ENCODE peak calls at places on chromosomes 12 and 14, in six cellular contexts. One of them, this sample, is unnamed.

GRCh38 chr12:95608252-95609033 is 57.2 kb upstream of the USP44 start:
- DNase-seq in IMR-90: peak
- DNase-seq in mesenchymal stem cell: peak
- DNase-seq in neuronal stem cell: no peak
- DNase-seq in H1: no peak
- DNase-seq in trophoblast cell: no peak
- DNase-seq in this sample: peak

GRCh38 chr12:96354844-96355534 is 45.2 kb downstream of the CDK17 start:
- DNase-seq in IMR-90: no peak
- DNase-seq in mesenchymal stem cell: no peak
- DNase-seq in neuronal stem cell: no peak
- DNase-seq in H1: no peak
- DNase-seq in trophoblast cell: no peak
- DNase-seq in this sample: no peak

GRCh38 chr12:110498984-110499706 is 2.8 kb downstream of the VPS29 start:
- DNase-seq in IMR-90: peak
- DNase-seq in mesenchymal stem cell: peak
- DNase-seq in neuronal stem cell: no peak
- DNase-seq in H1: no peak
- DNase-seq in trophoblast cell: peak
- DNase-seq in this sample: no peak

GRCh38 chr14:69045857-69046351 is 66.8 kb upstream of the ACTN1 start:
- DNase-seq in IMR-90: no peak
- DNase-seq in mesenchymal stem cell: peak
- DNase-seq in neuronal stem cell: no peak
- DNase-seq in H1: no peak
- DNase-seq in trophoblast cell: no peak
- DNase-seq in this sample: no peak

GRCh38 chr12:128708789-128709188 is 115.0 kb downstream of the SLC15A4 start:
- DNase-seq in IMR-90: no peak
- DNase-seq in mesenchymal stem cell: no peak
- DNase-seq in neuronal stem cell: no peak
- DNase-seq in H1: no peak
- DNase-seq in trophoblast cell: no peak
- DNase-seq in this sample: no peak

GRCh38 chr12:88782357-88782756 is 202.1 kb upstream of the KITLG start:
- DNase-seq in IMR-90: peak
- DNase-seq in mesenchymal stem cell: no peak
- DNase-seq in neuronal stem cell: no peak
- DNase-seq in H1: no peak
- DNase-seq in trophoblast cell: no peak
- DNase-seq in this sample: no peak

GRCh38 chr14:52706286-52706685 is 714 bp upstream of the PSMC6 start:
- DNase-seq in IMR-90: peak
- DNase-seq in mesenchymal stem cell: peak
- DNase-seq in neuronal stem cell: no peak
- DNase-seq in H1: no peak
- DNase-seq in trophoblast cell: no peak
- DNase-seq in this sample: no peak

GRCh38 chr14:52265248-52265647 is 2.2 kb upstream of the PTGDR start:
- DNase-seq in IMR-90: no peak
- DNase-seq in mesenchymal stem cell: no peak
- DNase-seq in neuronal stem cell: no peak
- DNase-seq in H1: no peak
- DNase-seq in trophoblast cell: no peak
- DNase-seq in this sample: no peak

GRCh38 chr12:107159384-107159900 is 66.1 kb upstream of the CRY1 start:
- DNase-seq in IMR-90: no peak
- DNase-seq in mesenchymal stem cell: no peak
- DNase-seq in neuronal stem cell: no peak
- DNase-seq in H1: no peak
- DNase-seq in trophoblast cell: no peak
- DNase-seq in this sample: no peak

GRCh38 chr12:109462868-109463692 is 14.0 kb downstream of the KCTD10 start:
- DNase-seq in IMR-90: peak
- DNase-seq in mesenchymal stem cell: peak
- DNase-seq in neuronal stem cell: no peak
- DNase-seq in H1: no peak
- DNase-seq in trophoblast cell: peak
- DNase-seq in this sample: peak

GRCh38 chr12:25058619-25059018 is 109.7 kb upstream of the BCAT1 start:
- DNase-seq in IMR-90: no peak
- DNase-seq in mesenchymal stem cell: no peak
- DNase-seq in neuronal stem cell: no peak
- DNase-seq in H1: no peak
- DNase-seq in trophoblast cell: no peak
- DNase-seq in this sample: no peak

GRCh38 chr12:109878749-109879148 is 1.6 kb downstream of the GLTP start:
- DNase-seq in IMR-90: no peak
- DNase-seq in mesenchymal stem cell: no peak
- DNase-seq in neuronal stem cell: no peak
- DNase-seq in H1: no peak
- DNase-seq in trophoblast cell: no peak
- DNase-seq in this sample: no peak

GRCh38 chr12:91127751-91128150 is 16.5 kb upstream of the LUM start:
- DNase-seq in IMR-90: peak
- DNase-seq in mesenchymal stem cell: peak
- DNase-seq in neuronal stem cell: no peak
- DNase-seq in H1: no peak
- DNase-seq in trophoblast cell: peak
- DNase-seq in this sample: no peak

GRCh38 chr14:41875113-41875512 is 268.4 kb downstream of the LRFN5 start:
- DNase-seq in IMR-90: no peak
- DNase-seq in mesenchymal stem cell: no peak
- DNase-seq in neuronal stem cell: no peak
- DNase-seq in H1: no peak
- DNase-seq in trophoblast cell: no peak
- DNase-seq in this sample: no peak

GRCh38 chr12:22334696-22335290 is at the start of gene ST8SIA1:
- DNase-seq in IMR-90: no peak
- DNase-seq in mesenchymal stem cell: peak
- DNase-seq in neuronal stem cell: peak
- DNase-seq in H1: peak
- DNase-seq in trophoblast cell: no peak
- DNase-seq in this sample: peak

GRCh38 chr14:104735830-104736642 is 12.0 kb downstream of the ADSS1 start:
- DNase-seq in IMR-90: peak
- DNase-seq in mesenchymal stem cell: peak
- DNase-seq in neuronal stem cell: no peak
- DNase-seq in H1: no peak
- DNase-seq in trophoblast cell: peak
- DNase-seq in this sample: no peak

GRCh38 chr14:89575386-89576061 is 158.5 kb upstream of the FOXN3 start:
- DNase-seq in IMR-90: no peak
- DNase-seq in mesenchymal stem cell: no peak
- DNase-seq in neuronal stem cell: no peak
- DNase-seq in H1: no peak
- DNase-seq in trophoblast cell: no peak
- DNase-seq in this sample: no peak

GRCh38 chr14:55373784-55374725 is 37.6 kb downstream of the ATG14 start:
- DNase-seq in IMR-90: peak
- DNase-seq in mesenchymal stem cell: peak
- DNase-seq in neuronal stem cell: no peak
- DNase-seq in H1: no peak
- DNase-seq in trophoblast cell: peak
- DNase-seq in this sample: no peak

GRCh38 chr12:13289644-13290285 is 93.2 kb downstream of the EMP1 start:
- DNase-seq in IMR-90: no peak
- DNase-seq in mesenchymal stem cell: no peak
- DNase-seq in neuronal stem cell: no peak
- DNase-seq in H1: no peak
- DNase-seq in trophoblast cell: no peak
- DNase-seq in this sample: no peak

GRCh38 chr12:10293570-10294227 is 14.0 kb upstream of the KLRD1 start:
- DNase-seq in IMR-90: no peak
- DNase-seq in mesenchymal stem cell: no peak
- DNase-seq in neuronal stem cell: no peak
- DNase-seq in H1: no peak
- DNase-seq in trophoblast cell: no peak
- DNase-seq in this sample: no peak
- H3K14ac ChIP-seq in IMR-90: no peak
- H3K14ac ChIP-seq in mesenchymal stem cell: no peak
- H3K14ac ChIP-seq in neuronal stem cell: no peak
- H3K14ac ChIP-seq in H1: no peak
- H3K14ac ChIP-seq in trophoblast cell: no peak
- H3K14ac ChIP-seq in this sample: no peak

GRCh38 chr14:50233335-50234250 is 2.2 kb upstream of the SOS2 start:
- DNase-seq in IMR-90: no peak
- DNase-seq in mesenchymal stem cell: no peak
- DNase-seq in neuronal stem cell: no peak
- DNase-seq in H1: no peak
- DNase-seq in trophoblast cell: peak
- DNase-seq in this sample: no peak

GRCh38 chr14:50230601-50231474 is 540 bp downstream of the SOS2 start:
- DNase-seq in IMR-90: peak
- DNase-seq in mesenchymal stem cell: peak
- DNase-seq in neuronal stem cell: no peak
- DNase-seq in H1: no peak
- DNase-seq in trophoblast cell: peak
- DNase-seq in this sample: peak

GRCh38 chr14:50231475-50232275 is at the start of gene SOS2:
- DNase-seq in IMR-90: peak
- DNase-seq in mesenchymal stem cell: peak
- DNase-seq in neuronal stem cell: peak
- DNase-seq in H1: peak
- DNase-seq in trophoblast cell: peak
- DNase-seq in this sample: peak

GRCh38 chr14:50229646-50230045 is 1.7 kb downstream of the SOS2 start:
- DNase-seq in IMR-90: no peak
- DNase-seq in mesenchymal stem cell: no peak
- DNase-seq in neuronal stem cell: no peak
- DNase-seq in H1: no peak
- DNase-seq in trophoblast cell: no peak
- DNase-seq in this sample: no peak

DNA sequence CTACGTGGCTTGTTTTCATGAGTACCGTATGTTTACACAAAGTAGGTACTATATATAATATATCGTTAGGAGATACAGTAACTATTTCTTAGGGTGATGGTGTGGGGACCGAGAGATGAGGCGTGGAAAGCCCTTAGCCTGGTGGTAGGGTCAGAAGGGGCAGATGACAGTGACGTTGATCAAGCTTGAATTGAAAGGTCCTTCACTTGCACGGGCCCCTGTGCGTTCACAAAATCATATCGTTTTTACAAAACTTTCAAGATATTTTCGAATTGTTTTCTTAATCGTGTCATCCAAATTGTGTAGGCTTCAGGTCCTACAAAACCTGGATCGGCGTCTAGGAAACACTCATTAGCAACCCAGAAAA is 881 bp upstream of the SOS2 start:
- DNase-seq in IMR-90: no peak
- DNase-seq in mesenchymal stem cell: no peak
- DNase-seq in neuronal stem cell: no peak
- DNase-seq in H1: no peak
- DNase-seq in trophoblast cell: peak
- DNase-seq in this sample: no peak
- H3K18ac ChIP-seq in IMR-90: peak
- H3K18ac ChIP-seq in mesenchymal stem cell: peak
- H3K18ac ChIP-seq in neuronal stem cell: peak
- H3K18ac ChIP-seq in H1: no peak
- H3K18ac ChIP-seq in trophoblast cell: no peak
- H3K18ac ChIP-seq in this sample: no peak

GRCh38 chr14:76837524-76837923 is 11.3 kb downstream of the LRRC74A start:
- DNase-seq in IMR-90: no peak
- DNase-seq in mesenchymal stem cell: no peak
- DNase-seq in neuronal stem cell: no peak
- DNase-seq in H1: no peak
- DNase-seq in trophoblast cell: no peak
- DNase-seq in this sample: no peak
- H3K27ac ChIP-seq in IMR-90: no peak
- H3K27ac ChIP-seq in mesenchymal stem cell: no peak
- H3K27ac ChIP-seq in neuronal stem cell: no peak
- H3K27ac ChIP-seq in H1: no peak
- H3K27ac ChIP-seq in trophoblast cell: no peak
- H3K27ac ChIP-seq in this sample: no peak

DNA sequence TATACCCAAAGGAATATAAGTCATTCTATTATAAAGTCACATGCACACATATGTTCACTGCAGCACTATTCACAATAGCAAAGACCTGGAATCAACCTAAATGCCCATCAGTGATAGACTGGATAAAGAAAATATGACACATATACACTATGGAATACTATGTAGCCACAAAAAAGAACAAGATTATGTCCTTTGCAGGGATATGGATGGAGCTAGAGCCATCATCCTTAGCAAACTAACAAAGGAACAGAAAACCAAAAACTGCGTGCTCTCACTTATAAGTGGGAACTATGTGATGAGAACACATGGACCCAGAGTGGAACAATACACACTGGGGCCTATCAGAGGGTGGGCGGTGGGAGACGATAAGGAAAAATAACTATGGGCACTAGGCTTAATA is 21.3 kb downstream of the FBXO21 start:
- DNase-seq in IMR-90: no peak
- DNase-seq in mesenchymal stem cell: no peak
- DNase-seq in neuronal stem cell: no peak
- DNase-seq in H1: no peak
- DNase-seq in trophoblast cell: no peak
- DNase-seq in this sample: no peak
- H3K14ac ChIP-seq in IMR-90: no peak
- H3K14ac ChIP-seq in mesenchymal stem cell: no peak
- H3K14ac ChIP-seq in neuronal stem cell: no peak
- H3K14ac ChIP-seq in H1: no peak
- H3K14ac ChIP-seq in trophoblast cell: no peak
- H3K14ac ChIP-seq in this sample: no peak

DNA sequence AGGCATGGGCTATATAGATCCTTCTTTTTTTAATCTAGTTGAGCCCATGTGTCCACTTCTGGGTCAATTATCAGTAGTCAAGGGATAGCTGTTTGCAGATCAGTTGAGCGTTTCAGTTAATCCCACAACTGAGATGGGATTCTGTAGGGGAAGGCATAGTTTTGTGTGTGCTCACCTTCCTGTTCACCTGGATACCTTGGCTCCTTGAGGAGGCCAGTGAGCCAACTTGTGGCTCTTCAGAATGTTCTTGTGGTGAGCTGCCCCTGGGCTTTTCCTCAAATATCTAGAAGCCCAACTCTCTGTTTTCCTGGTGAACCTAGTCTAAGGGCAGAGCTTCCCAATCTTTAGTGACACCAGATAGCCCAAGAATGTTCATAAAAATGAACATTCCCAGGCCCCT is 302.9 kb upstream of the TBX3 start:
- DNase-seq in IMR-90: no peak
- DNase-seq in mesenchymal stem cell: no peak
- DNase-seq in neuronal stem cell: no peak
- DNase-seq in H1: no peak
- DNase-seq in trophoblast cell: no peak
- DNase-seq in this sample: no peak
- H3K18ac ChIP-seq in IMR-90: no peak
- H3K18ac ChIP-seq in mesenchymal stem cell: no peak
- H3K18ac ChIP-seq in neuronal stem cell: no peak
- H3K18ac ChIP-seq in H1: no peak
- H3K18ac ChIP-seq in trophoblast cell: no peak
- H3K18ac ChIP-seq in this sample: no peak

This sample was measured in H9.